ENCODE peak calls at places on chromosomes 12 and 14, in four cellular contexts. H, S, I and P are unnamed samples.
A peak's percentile ranks its signal among the peaks of the same experiment; 100 is the strongest.

GRCh38 chr14:54537651-54538050 is 27.9 kb downstream of the CGRRF1 start:
- DNase-seq in S (no peak), I (no peak), H (no peak), P (no peak)

GRCh38 chr12:6996040-6996441 is 22.2 kb downstream of the LPCAT3 start:
- DNase-seq in I (no peak), S (no peak), H (no peak), P (no peak)

GRCh38 chr14:49193365-49194050 is 392.7 kb downstream of the RPS29 start:
- DNase-seq in H (no peak), S (no peak), I (no peak), P (no peak)

GRCh38 chr12:4107911-4108697 is 165.5 kb upstream of the CCND2 start:
- DNase-seq in S (no peak), I (no peak), H (no peak), P (no peak)

GRCh38 chr12:18382486-18382885 is 121.2 kb downstream of the PIK3C2G start:
- DNase-seq in I (no peak), H (no peak), S (no peak), P (no peak)

GRCh38 chr12:67449591-67450052 is 180.5 kb downstream of the CAND1 start:
- DNase-seq in I (no peak), S (no peak), H (no peak), P (no peak)

GRCh38 chr12:132189378-132190011 is 45.2 kb downstream of the NOC4L start:
- DNase-seq in I (peak; percentile 97), H (peak; percentile 96), S (no peak), P (peak; percentile 94)

GRCh38 chr12:3540387-3541320 is 49.7 kb downstream of the PRMT8 start:
- DNase-seq in H (no peak), S (no peak), I (no peak), P (no peak)

GRCh38 chr12:74401035-74401434 is 136.6 kb upstream of the ATXN7L3B start:
- DNase-seq in H (no peak), S (no peak), I (no peak), P (no peak)

GRCh38 chr12:19030603-19031002 is 98.9 kb upstream of the PLEKHA5 start:
- DNase-seq in I (no peak), S (no peak), H (no peak), P (no peak)

GRCh38 chr14:23094666-23095195 is at the start of gene ACIN1:
- DNase-seq in I (peak; percentile 97), H (peak; percentile 89), S (no peak), P (peak; percentile 69)

GRCh38 chr12:19994970-19995369 is 373.4 kb upstream of the PDE3A start:
- DNase-seq in H (no peak), I (no peak), S (peak; percentile 28), P (no peak)

GRCh38 chr14:73795974-73796373 is 55.7 kb upstream of the PTGR2 start:
- DNase-seq in S (no peak), I (no peak), H (no peak), P (peak; percentile 89)

GRCh38 chr14:24100197-24100981 is 6.3 kb downstream of the PCK2 start:
- DNase-seq in H (no peak), I (no peak), S (no peak), P (no peak)

GRCh38 chr12:82359115-82359478 is 768 bp downstream of the METTL25 start:
- DNase-seq in I (peak; percentile 77), S (no peak), H (peak; percentile 57), P (no peak)